ENCODE peak calls at places on chromosomes 3 and 15, in eight cellular contexts. C, Q, O, S, L, H, J and F are unnamed samples.
A peak's percentile ranks its signal among the peaks of the same experiment; 100 is the strongest.

GRCh38 chr3:11956781-11957180 is 47.4 kb upstream of the SYN2 start:
- DNase-seq in O (no peak), J (no peak), H (no peak), S (no peak), Q (no peak), C (no peak), L (no peak), F (no peak)

GRCh38 chr3:13557417-13557816 is 8.5 kb downstream of the FBLN2 start:
- DNase-seq in C (no peak), J (no peak), S (no peak), O (no peak), Q (no peak), L (no peak), H (no peak), F (no peak)

GRCh38 chr15:78368671-78369070 is 28.5 kb downstream of the CRABP1 start:
- DNase-seq in J (no peak), H (no peak), O (no peak), Q (no peak), S (no peak), L (no peak), C (no peak), F (peak; percentile 40)

GRCh38 chr15:62781081-62781497 is 261.5 kb upstream of the TPM1 start:
- DNase-seq in H (no peak), C (no peak), S (no peak), L (no peak), O (no peak), J (peak; percentile 82), Q (no peak), F (peak; percentile 8)

GRCh38 chr3:156449712-156450574 is 105.0 kb downstream of the SSR3 start:
- DNase-seq in J (peak; percentile 42), H (peak; percentile 40), S (no peak), O (peak; percentile 18), Q (peak; percentile 37), C (peak; percentile 28), L (no peak), F (peak; percentile 42)

GRCh38 chr15:70234256-70234965 is 136.7 kb upstream of the TLE3 start:
- DNase-seq in O (no peak), H (no peak), C (no peak), Q (no peak), L (no peak), J (no peak), S (no peak), F (no peak)

GRCh38 chr3:115100172-115100571 is 46.9 kb downstream of the ZBTB20 start:
- DNase-seq in S (no peak), J (peak; percentile 12), O (no peak), C (no peak), H (no peak), L (peak; percentile 9), Q (no peak), F (peak; percentile 1)

GRCh38 chr15:31511707-31512310 is 185.2 kb downstream of the KLF13 start:
- DNase-seq in C (no peak), Q (no peak), L (peak; percentile 25), S (no peak), H (no peak), J (no peak), O (no peak), F (no peak)

GRCh38 chr3:105431171-105431570 is 64.5 kb downstream of the ALCAM start:
- DNase-seq in S (no peak), L (no peak), C (no peak), H (no peak), Q (no peak), O (no peak), J (no peak), F (no peak)

GRCh38 chr15:71085809-71086208 is 29.5 kb upstream of the THSD4 start:
- DNase-seq in L (no peak), C (no peak), J (no peak), H (no peak), Q (no peak), O (peak; percentile 44), S (peak; percentile 29), F (no peak)

GRCh38 chr15:42137461-42138261 is 18.8 kb downstream of the PLA2G4F start:
- DNase-seq in H (no peak), L (no peak), O (no peak), Q (peak; percentile 57), C (peak; percentile 43), S (no peak), J (peak; percentile 64), F (peak; percentile 59)

GRCh38 chr3:4971838-4972237 is 7.4 kb upstream of the BHLHE40 start:
- DNase-seq in O (no peak), C (no peak), Q (no peak), J (no peak), S (no peak), L (no peak), H (no peak), F (no peak)

GRCh38 chr3:116246406-116246805 is 198.9 kb downstream of the LSAMP start:
- DNase-seq in S (no peak), C (no peak), H (no peak), J (no peak), Q (no peak), L (no peak), O (no peak), F (no peak)

GRCh38 chr3:64612916-64613526 is 74.8 kb downstream of the ADAMTS9 start:
- DNase-seq in Q (no peak), L (no peak), J (peak; percentile 65), H (no peak), S (no peak), O (no peak), C (no peak), F (no peak)

GRCh38 chr3:4575413-4575812 is 82.3 kb downstream of the ITPR1 start:
- DNase-seq in J (no peak), S (no peak), C (no peak), O (no peak), H (no peak), L (no peak), Q (no peak), F (no peak)

GRCh38 chr3:176939022-176939817 is 258.1 kb downstream of the TBL1XR1 start:
- DNase-seq in J (peak; percentile 68), S (no peak), Q (peak; percentile 67), C (peak; percentile 43), H (peak; percentile 58), O (peak; percentile 25), L (peak; percentile 5), F (peak; percentile 74)

GRCh38 chr15:72271895-72272212 is 500 bp downstream of the PARP6 start:
- DNase-seq in C (peak; percentile 64), O (no peak), L (no peak), Q (no peak), J (no peak), S (no peak), H (peak; percentile 60), F (peak; percentile 36)

GRCh38 chr15:86799226-86799625 is 719.6 kb downstream of the AGBL1 start:
- DNase-seq in O (no peak), Q (no peak), H (no peak), C (no peak), S (no peak), L (no peak), J (no peak), F (no peak)

GRCh38 chr15:25172691-25173090 is 217.9 kb downstream of the SNRPN start:
- DNase-seq in H (no peak), C (no peak), L (no peak), S (no peak), J (no peak), O (no peak), Q (no peak), F (no peak)

GRCh38 chr15:25170113-25170731 is 215.4 kb downstream of the SNRPN start:
- DNase-seq in L (no peak), C (no peak), S (no peak), J (no peak), O (peak; percentile 3), Q (no peak), H (no peak), F (no peak)

GRCh38 chr15:25171856-25172687 is 217.3 kb downstream of the SNRPN start:
- DNase-seq in J (no peak), L (no peak), O (peak; percentile 3), C (no peak), S (no peak), H (no peak), Q (no peak), F (no peak)

GRCh38 chr15:25170781-25171110 is 216.0 kb downstream of the SNRPN start:
- DNase-seq in S (no peak), Q (no peak), C (no peak), O (no peak), H (no peak), J (no peak), L (no peak), F (no peak)

GRCh38 chr15:25171111-25171811 is 216.5 kb downstream of the SNRPN start:
- DNase-seq in Q (no peak), L (no peak), C (no peak), O (peak; percentile 5), S (no peak), H (no peak), J (no peak), F (no peak)
- TF ChIP-seq MAX in Q (no peak), L (no peak), C (no peak), O (no peak), S (no peak), H (no peak), J (no peak), F (no peak)

DNA sequence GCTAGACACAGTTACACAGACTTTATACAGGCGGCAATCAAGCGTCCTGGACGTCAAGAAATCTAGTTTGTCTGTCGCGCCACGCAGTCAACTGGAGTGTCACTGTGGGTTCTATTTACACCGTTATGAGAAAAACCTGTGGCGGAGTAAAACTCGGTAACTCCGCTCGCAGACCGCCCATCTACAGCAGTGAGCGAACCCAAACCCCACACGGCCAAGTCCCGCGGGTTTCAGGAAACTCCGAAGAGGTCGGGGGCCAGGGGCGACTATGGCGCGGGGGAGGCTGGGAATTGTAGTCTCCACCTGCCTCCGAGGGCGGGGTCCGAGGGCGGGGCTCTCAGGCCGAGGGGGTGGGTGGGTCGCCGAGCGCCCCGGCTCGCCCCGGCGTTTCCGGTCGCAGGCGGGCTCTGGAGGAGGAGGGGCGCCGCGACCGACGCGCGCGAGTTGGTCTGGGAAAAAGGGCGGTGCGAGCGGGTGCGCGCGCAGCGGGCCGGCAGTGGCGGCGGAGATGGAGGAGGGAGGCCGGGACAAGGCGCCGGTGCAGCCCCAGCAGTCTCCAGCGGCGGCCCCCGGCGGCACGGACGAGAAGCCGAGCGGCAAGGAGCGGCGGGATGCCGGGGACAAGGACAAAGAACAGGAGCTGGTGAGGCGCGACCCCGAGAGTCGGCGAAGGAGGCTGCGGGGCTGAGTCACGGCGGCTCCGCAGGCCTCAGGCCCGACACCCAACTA is at the start of gene PSMD2:
- DNase-seq in J (peak; percentile 99), S (peak; percentile 80), L (peak; percentile 73), H (peak; percentile 99), C (peak; percentile 82), Q (peak; percentile 89), O (peak; percentile 99), F (peak; percentile 97)
- TF ChIP-seq MAX in J (peak; percentile 60), S (no peak), L (peak; percentile 49), H (no peak), C (peak; percentile 45), Q (no peak), O (peak; percentile 26), F (no peak)

GRCh38 chr3:20111836-20112235 is 71.6 kb downstream of the KAT2B start:
- DNase-seq in J (no peak), H (no peak), L (no peak), S (no peak), O (no peak), Q (peak; percentile 12), C (peak; percentile 21), F (no peak)
- TF ChIP-seq MAX in J (no peak), H (no peak), L (no peak), S (no peak), O (no peak), Q (no peak), C (no peak), F (no peak)

GRCh38 chr3:147301781-147302180 is 104.6 kb downstream of the ZIC4 start:
- DNase-seq in L (no peak), J (no peak), O (no peak), S (no peak), H (no peak), C (no peak), Q (no peak), F (no peak)

GRCh38 chr3:147305533-147306241 is 100.7 kb downstream of the ZIC4 start:
- DNase-seq in Q (no peak), C (no peak), O (no peak), H (no peak), S (no peak), J (no peak), L (no peak), F (no peak)
- TF ChIP-seq MAX in Q (no peak), C (no peak), O (no peak), H (no peak), S (no peak), J (peak; percentile 12), L (no peak), F (no peak)